ENCODE peak calls at places on chromosome 14, in nine cellular contexts. L is endothelial cell of umbilical vein, O is A549, V is Peyer's patch, Y is tibial nerve, J is HepG2, D is lower leg skin, U is uterus, E is HCT116. A is an unnamed sample.

GRCh38 chr14:73745571-73746539 is 31.7 kb upstream of the PNMA1 start:
- DNase-seq in L (no peak), O (no peak), V (no peak), Y (no peak), J (no peak), D (no peak), U (no peak), E (no peak), A (no peak)

GRCh38 chr14:61470954-61471279 is 149.5 kb downstream of the PRKCH start:
- DNase-seq in L (no peak), O (no peak), V (no peak), Y (no peak), J (no peak), D (no peak), U (no peak), E (no peak), A (no peak)

GRCh38 chr14:58942516-58942915 is 246.0 kb upstream of the DAAM1 start:
- DNase-seq in L (no peak), O (no peak), V (no peak), Y (no peak), J (no peak), D (no peak), U (no peak), E (no peak), A (no peak)

GRCh38 chr14:74569826-74570591 is 42.0 kb downstream of the LTBP2 start:
- DNase-seq in L (peak), O (no peak), V (no peak), Y (no peak), J (peak), D (no peak), U (no peak), E (no peak), A (no peak)

GRCh38 chr14:68819260-68819691 is 26.4 kb upstream of the ZFP36L1 start:
- DNase-seq in L (no peak), O (no peak), V (peak), Y (no peak), J (no peak), D (no peak), U (peak), E (peak), A (no peak)

GRCh38 chr14:60723218-60724079 is 702 bp downstream of the SIX4 start:
- DNase-seq in L (peak), O (peak), V (peak), Y (no peak), J (no peak), D (no peak), U (peak), E (no peak), A (peak)

GRCh38 chr14:38004610-38004879 is 203.2 kb upstream of the SSTR1 start:
- DNase-seq in L (no peak), O (no peak), V (no peak), Y (no peak), J (no peak), D (no peak), U (no peak), E (no peak), A (no peak)

GRCh38 chr14:99707420-99707819 is 23.3 kb downstream of the CYP46A1 start:
- DNase-seq in L (no peak), O (no peak), V (peak), Y (no peak), J (no peak), D (no peak), U (no peak), E (no peak), A (no peak)

GRCh38 chr14:61625171-61625570 is 70.1 kb upstream of the HIF1A start:
- DNase-seq in L (no peak), O (peak), V (no peak), Y (no peak), J (peak), D (no peak), U (no peak), E (no peak), A (no peak)

GRCh38 chr14:43938588-43939281 is 568.3 kb downstream of the FSCB start:
- DNase-seq in L (no peak), O (no peak), V (no peak), Y (no peak), J (no peak), D (no peak), U (no peak), E (no peak), A (no peak)

GRCh38 chr14:68978550-68978911 is 571 bp downstream of the ACTN1 start:
- DNase-seq in L (peak), O (peak), V (peak), Y (peak), J (no peak), D (no peak), U (peak), E (no peak), A (no peak)

DNA sequence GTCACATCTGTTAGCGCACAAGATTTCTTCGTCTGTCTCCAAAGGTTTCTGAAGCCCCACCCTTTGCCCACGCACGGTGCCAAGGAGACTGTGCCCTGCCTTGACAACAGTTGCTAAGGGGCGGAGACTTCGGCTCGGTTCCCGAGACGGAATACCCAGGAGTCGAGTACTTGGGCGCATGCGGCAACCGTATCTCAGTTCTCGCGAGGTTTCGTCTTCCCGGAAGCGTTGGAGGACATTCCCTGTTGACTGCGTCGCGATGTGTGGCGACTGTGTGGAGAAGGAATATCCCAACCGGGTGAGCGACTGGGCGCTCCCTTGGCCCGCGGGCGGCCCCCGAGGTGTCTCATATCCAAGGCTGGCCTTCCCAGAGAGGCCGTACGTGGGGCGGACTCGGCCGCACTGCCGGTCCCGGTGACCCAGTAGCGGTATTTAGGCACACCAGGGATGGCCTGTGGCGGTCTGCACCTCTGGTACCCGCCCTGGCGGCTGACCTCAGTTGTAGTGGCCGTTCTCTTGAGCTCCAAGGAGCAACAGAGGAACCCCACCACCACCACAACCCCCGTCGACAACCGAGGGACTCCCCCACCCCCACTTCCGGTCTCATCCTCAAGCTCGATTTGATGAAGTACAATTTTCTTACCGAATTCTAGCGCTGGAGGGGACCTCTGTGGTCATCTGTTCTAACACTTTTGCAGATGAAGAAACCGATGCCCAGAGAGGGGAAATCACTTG is at the start of gene CHURC1:
- DNase-seq in L (peak), O (peak), V (peak), Y (peak), J (peak), D (peak), U (peak), E (peak), A (peak)
- TF ChIP-seq POLR2A in L (peak), O (peak), V (peak), Y (peak), J (peak), D (peak), U (peak), E (peak), A (peak)

GRCh38 chr14:51834218-51834617 is 26.2 kb upstream of the GNG2 start:
- DNase-seq in L (no peak), O (no peak), V (no peak), Y (no peak), J (no peak), D (no peak), U (no peak), E (no peak), A (no peak)

GRCh38 chr14:51836417-51836816 is 24.0 kb upstream of the GNG2 start:
- DNase-seq in L (no peak), O (no peak), V (no peak), Y (no peak), J (no peak), D (no peak), U (no peak), E (no peak), A (no peak)
- TF ChIP-seq POLR2A in L (no peak), O (no peak), V (no peak), Y (no peak), J (no peak), D (no peak), U (no peak), E (no peak), A (no peak)

GRCh38 chr14:89618309-89618708 is 201.3 kb upstream of the FOXN3 start:
- DNase-seq in L (peak), O (no peak), V (no peak), Y (no peak), J (peak), D (no peak), U (no peak), E (no peak), A (peak)

GRCh38 chr14:89618821-89619551 is 202.0 kb upstream of the FOXN3 start:
- DNase-seq in L (peak), O (peak), V (peak), Y (peak), J (peak), D (peak), U (peak), E (peak), A (peak)

GRCh38 chr14:89616425-89617141 is 199.6 kb upstream of the FOXN3 start:
- DNase-seq in L (peak), O (no peak), V (no peak), Y (no peak), J (peak), D (no peak), U (no peak), E (no peak), A (peak)

GRCh38 chr14:89617142-89617460 is 200.1 kb upstream of the FOXN3 start:
- DNase-seq in L (no peak), O (no peak), V (no peak), Y (no peak), J (no peak), D (no peak), U (no peak), E (no peak), A (no peak)

GRCh38 chr14:89617471-89618291 is 200.6 kb upstream of the FOXN3 start:
- DNase-seq in L (peak), O (no peak), V (peak), Y (peak), J (peak), D (no peak), U (no peak), E (no peak), A (peak)
- TF ChIP-seq POLR2A in L (no peak), O (no peak), V (no peak), Y (no peak), J (no peak), D (no peak), U (no peak), E (no peak), A (no peak)

DNA sequence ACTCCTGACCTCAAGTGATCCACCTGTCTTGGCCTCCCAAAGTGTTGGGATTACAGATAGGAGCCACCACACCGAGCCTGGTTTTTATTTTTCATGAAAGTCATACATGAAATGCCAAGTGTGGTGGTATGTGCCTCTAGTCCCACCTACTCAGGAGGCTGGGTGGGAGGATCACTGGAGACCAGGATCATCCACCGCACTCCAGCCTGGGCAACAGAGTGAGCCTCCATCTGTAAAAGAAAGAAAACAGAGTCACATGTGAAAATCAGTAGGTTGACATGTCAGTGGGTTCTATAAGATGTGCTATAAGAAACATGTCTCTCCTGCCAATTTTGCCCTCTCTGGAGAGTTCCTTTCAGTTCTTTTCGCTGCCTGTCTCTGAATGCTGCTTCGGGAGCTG is 28.2 kb downstream of the ANKRD9 start:
- DNase-seq in L (no peak), O (no peak), V (no peak), Y (no peak), J (no peak), D (no peak), U (no peak), E (no peak), A (no peak)
- TF ChIP-seq POLR2A in L (no peak), O (no peak), V (no peak), Y (no peak), J (no peak), D (no peak), U (no peak), E (no peak), A (no peak)

DNA sequence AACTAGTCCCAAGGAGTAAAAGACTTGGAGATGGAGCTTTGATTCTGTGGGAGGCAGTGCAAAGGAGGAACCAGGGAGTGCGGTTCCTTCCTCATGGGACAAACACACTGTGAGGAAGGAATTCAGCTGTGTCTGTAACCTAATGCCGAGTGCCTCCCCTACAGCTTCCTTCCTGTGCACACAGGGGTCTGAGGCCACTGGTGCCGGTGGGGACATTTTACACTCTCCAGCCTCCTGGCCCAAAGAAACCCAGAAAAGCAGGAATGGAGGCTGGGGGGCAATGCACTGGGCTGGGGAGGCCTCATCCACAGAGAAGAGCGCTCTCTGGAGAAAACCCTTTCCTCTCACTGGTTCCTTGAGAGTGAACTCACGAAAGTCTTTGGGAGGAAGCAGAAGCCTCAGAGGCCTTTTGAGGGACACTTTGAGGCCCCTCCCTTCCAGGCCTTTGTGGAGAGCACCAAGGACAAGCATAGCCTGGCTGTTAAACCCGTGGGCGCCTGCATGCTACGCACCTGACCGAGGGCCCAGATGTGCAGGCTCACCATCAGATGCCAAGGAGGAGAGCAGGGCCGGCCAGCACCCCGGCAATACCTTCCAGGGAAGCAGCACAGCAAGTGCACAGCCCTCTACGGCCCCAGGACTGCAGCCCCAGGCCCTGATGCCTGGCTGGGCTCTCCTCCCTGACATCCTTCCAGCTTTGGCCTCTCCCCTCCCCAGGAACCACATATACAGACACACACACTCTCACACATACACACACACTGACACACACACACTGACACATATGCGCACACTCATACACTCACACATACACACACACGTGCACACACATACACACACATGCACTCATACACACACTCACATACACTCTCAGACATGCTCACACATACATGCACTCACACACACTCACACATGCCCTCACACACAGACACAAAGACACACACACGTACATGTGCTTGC is 52.0 kb downstream of the NFKBIA start:
- DNase-seq in L (no peak), O (no peak), V (no peak), Y (no peak), J (no peak), D (no peak), U (no peak), E (no peak), A (no peak)
- TF ChIP-seq POLR2A in L (no peak), O (no peak), V (no peak), Y (no peak), J (no peak), D (no peak), U (no peak), E (no peak), A (no peak)

GRCh38 chr14:92513204-92513965 is at the start of gene RIN3:
- DNase-seq in L (peak), O (peak), V (peak), Y (no peak), J (peak), D (no peak), U (peak), E (no peak), A (peak)
- TF ChIP-seq POLR2A in L (peak), O (peak), V (no peak), Y (no peak), J (peak), D (no peak), U (no peak), E (no peak), A (peak)

GRCh38 chr14:94598816-94599655 is 13.2 kb upstream of the SERPINA3 start:
- DNase-seq in L (peak), O (peak), V (peak), Y (peak), J (peak), D (peak), U (peak), E (peak), A (no peak)
- TF ChIP-seq POLR2A in L (no peak), O (no peak), V (peak), Y (no peak), J (peak), D (no peak), U (no peak), E (no peak), A (no peak)

GRCh38 chr14:36301159-36301558 is 19.3 kb downstream of the MBIP start:
- DNase-seq in L (no peak), O (no peak), V (no peak), Y (no peak), J (no peak), D (no peak), U (no peak), E (no peak), A (no peak)

GRCh38 chr14:36293824-36294223 is 26.6 kb downstream of the MBIP start:
- DNase-seq in L (no peak), O (no peak), V (no peak), Y (no peak), J (peak), D (no peak), U (no peak), E (no peak), A (no peak)

GRCh38 chr14:36300337-36300736 is 20.1 kb downstream of the MBIP start:
- DNase-seq in L (peak), O (no peak), V (no peak), Y (no peak), J (peak), D (no peak), U (no peak), E (no peak), A (no peak)

GRCh38 chr14:36294543-36294942 is 25.9 kb downstream of the MBIP start:
- DNase-seq in L (no peak), O (no peak), V (no peak), Y (no peak), J (no peak), D (no peak), U (no peak), E (no peak), A (no peak)

DNA sequence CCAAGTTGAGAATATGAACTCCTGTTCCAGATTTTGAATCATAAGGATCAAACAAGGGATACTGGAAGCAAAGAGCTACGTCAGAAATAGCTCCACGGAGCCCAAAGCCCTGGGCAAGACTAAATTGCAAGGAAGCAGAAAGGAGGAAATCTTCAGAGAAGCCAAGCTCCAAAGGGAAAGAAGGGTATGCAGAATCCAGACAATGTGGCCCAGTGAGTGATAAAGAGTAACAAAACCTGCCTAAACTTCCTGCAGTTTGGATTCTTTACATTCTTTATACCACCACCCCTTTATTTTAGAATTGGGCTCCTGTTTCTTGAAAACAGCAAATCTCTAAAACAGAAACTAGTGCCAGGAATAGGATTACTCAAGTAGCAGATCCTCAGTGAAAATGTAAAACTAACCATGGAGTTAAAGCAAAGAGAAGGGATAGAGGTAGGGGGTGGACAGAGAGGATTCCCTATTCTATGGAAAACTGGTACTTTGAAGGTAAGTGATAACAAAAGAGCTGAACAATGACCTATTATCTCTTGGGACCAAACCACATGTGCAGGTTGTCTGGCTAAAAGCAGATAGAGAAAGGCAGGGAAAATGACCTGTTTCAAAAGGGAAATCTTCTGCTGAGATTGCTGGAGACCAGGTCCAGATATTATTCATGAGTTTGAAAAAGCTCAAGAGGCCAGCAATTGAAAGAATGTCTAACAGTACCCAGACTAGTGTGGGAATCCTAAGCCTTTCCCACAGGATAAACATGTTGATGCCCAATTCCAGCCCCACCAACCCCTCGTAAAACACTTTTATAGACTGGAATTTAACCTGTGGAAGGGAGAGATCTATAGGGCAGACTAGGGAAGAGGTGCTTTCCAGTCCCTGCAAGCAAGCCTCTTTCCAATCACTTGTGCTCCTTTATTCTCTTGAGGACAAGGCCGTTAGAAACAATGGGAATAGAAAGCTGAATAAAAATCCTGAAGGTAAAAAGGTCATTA is 24.5 kb downstream of the MBIP start:
- DNase-seq in L (no peak), O (no peak), V (no peak), Y (no peak), J (no peak), D (no peak), U (no peak), E (no peak), A (no peak)
- TF ChIP-seq POLR2A in L (no peak), O (no peak), V (no peak), Y (no peak), J (no peak), D (no peak), U (no peak), E (no peak), A (no peak)

A was measured in erythroblast.